ENCODE peak calls at places on chromosomes 11 and 22, in six cellular contexts. N is A549, Y is tibial nerve, V is GM12878, Z is ovary, W is transverse colon. U is an unnamed sample.
A peak's percentile ranks its signal among the peaks of the same experiment; 100 is the strongest.

GRCh38 chr11:36509265-36509664 is 807 bp downstream of the TRAF6 start:
- DNase-seq in N (no peak), Y (no peak), V (no peak), Z (no peak), W (no peak), U (no peak)

GRCh38 chr11:96263361-96263763 is 79.6 kb downstream of the MAML2 start:
- DNase-seq in N (peak; percentile 8), Y (no peak), V (no peak), Z (no peak), W (no peak), U (no peak)

GRCh38 chr22:30865656-30866055 is 102.9 kb downstream of the MORC2 start:
- DNase-seq in N (no peak), Y (no peak), V (no peak), Z (no peak), W (no peak), U (peak; percentile 22)

GRCh38 chr22:36365020-36365411 is 22.8 kb downstream of the MYH9 start:
- DNase-seq in N (peak; percentile 75), Y (no peak), V (no peak), Z (no peak), W (peak; percentile 75), U (no peak)

GRCh38 chr11:110490886-110491285 is 61.1 kb downstream of the FDX1 start:
- DNase-seq in N (peak; percentile 5), Y (peak; percentile 25), V (no peak), Z (no peak), W (no peak), U (no peak)

GRCh38 chr11:117997436-117998200 is 11.4 kb downstream of the IL10RA start:
- DNase-seq in N (no peak), Y (no peak), V (no peak), Z (no peak), W (no peak), U (no peak)

GRCh38 chr22:19843107-19843856 is 11.4 kb downstream of the GNB1L start:
- DNase-seq in N (no peak), Y (no peak), V (no peak), Z (no peak), W (no peak), U (no peak)

GRCh38 chr11:96326954-96327353 is 16.0 kb downstream of the MAML2 start:
- DNase-seq in N (no peak), Y (no peak), V (no peak), Z (no peak), W (no peak), U (no peak)

GRCh38 chr11:74839971-74840370 is 91.3 kb downstream of the RNF169 start:
- DNase-seq in N (no peak), Y (no peak), V (no peak), Z (no peak), W (no peak), U (no peak)

GRCh38 chr22:46142548-46143490 is 7.5 kb upstream of the PPARA start:
- DNase-seq in N (no peak), Y (no peak), V (no peak), Z (no peak), W (no peak), U (no peak)

GRCh38 chr11:113176971-113177370 is 137.4 kb upstream of the TTC12 start:
- DNase-seq in N (no peak), Y (no peak), V (no peak), Z (no peak), W (no peak), U (no peak)

GRCh38 chr11:89203814-89204213 is 26.1 kb downstream of the TYR start:
- DNase-seq in N (no peak), Y (no peak), V (no peak), Z (no peak), W (no peak), U (no peak)

GRCh38 chr22:19086944-19087343 is 35.3 kb downstream of the DGCR2 start:
- DNase-seq in N (no peak), Y (no peak), V (no peak), Z (no peak), W (no peak), U (no peak)

GRCh38 chr22:23673826-23674690 is 16.8 kb upstream of the RGL4 start:
- DNase-seq in N (no peak), Y (no peak), V (no peak), Z (no peak), W (no peak), U (no peak)

DNA sequence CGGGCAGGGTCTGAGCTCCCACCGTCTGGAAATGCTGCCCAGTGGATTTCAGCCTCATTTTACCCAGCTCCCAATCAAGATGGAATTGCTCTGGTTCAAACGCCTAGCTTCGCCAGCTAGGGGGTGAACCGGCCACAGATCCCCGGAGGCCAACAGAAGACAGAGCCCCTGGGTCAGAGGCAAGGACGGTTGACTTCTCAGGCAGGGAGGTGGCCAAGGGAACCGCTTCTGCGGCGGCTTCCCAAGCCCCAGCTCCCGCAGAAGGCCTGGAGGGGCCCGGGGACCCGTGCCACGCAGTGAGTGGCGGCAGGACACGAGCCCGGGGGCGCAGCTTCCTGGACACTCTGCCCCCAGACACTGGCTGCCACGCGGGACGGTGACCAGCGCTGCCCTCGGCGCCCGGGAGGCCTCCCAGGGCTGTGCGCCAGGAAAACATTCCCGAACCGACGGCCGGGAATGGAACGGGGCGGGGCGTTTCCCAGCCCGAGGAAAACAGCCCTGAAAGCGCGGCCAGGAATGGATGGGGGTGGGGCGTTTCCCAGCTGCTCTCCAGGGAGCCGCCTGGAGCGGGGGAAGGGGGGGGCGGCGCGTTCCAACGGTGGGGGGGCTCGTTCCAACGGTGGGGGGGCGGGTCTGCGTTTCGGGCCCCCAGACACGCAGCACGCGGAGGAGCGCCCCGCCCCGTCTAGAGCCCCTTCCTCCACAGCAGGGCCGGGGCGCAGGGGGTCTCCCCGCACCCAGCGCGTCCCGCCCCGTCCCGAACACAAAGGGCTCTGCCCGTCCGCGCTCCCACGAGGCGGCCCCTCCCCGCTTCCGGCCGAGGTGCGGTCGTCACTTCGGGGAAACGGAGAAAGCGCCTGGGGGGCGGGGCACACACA is 13.5 kb upstream of the B4GALNT4 start:
- DNase-seq in N (peak; percentile 84), Y (peak; percentile 93), V (peak; percentile 49), Z (peak; percentile 99), W (peak; percentile 95), U (peak; percentile 96)
- TF ChIP-seq EP300 in N (no peak), Y (no peak), V (no peak), Z (peak; percentile 96), W (peak; percentile 83), U (peak; percentile 46)

GRCh38 chr11:31779268-31779879 is 31.7 kb downstream of the PAX6 start:
- DNase-seq in N (no peak), Y (no peak), V (no peak), Z (no peak), W (no peak), U (no peak)

GRCh38 chr11:31784645-31785044 is 26.5 kb downstream of the PAX6 start:
- DNase-seq in N (no peak), Y (no peak), V (no peak), Z (no peak), W (no peak), U (no peak)

GRCh38 chr11:31783264-31783663 is 27.9 kb downstream of the PAX6 start:
- DNase-seq in N (no peak), Y (no peak), V (no peak), Z (no peak), W (no peak), U (no peak)

GRCh38 chr11:31782243-31782642 is 28.9 kb downstream of the PAX6 start:
- DNase-seq in N (no peak), Y (no peak), V (no peak), Z (no peak), W (no peak), U (no peak)

DNA sequence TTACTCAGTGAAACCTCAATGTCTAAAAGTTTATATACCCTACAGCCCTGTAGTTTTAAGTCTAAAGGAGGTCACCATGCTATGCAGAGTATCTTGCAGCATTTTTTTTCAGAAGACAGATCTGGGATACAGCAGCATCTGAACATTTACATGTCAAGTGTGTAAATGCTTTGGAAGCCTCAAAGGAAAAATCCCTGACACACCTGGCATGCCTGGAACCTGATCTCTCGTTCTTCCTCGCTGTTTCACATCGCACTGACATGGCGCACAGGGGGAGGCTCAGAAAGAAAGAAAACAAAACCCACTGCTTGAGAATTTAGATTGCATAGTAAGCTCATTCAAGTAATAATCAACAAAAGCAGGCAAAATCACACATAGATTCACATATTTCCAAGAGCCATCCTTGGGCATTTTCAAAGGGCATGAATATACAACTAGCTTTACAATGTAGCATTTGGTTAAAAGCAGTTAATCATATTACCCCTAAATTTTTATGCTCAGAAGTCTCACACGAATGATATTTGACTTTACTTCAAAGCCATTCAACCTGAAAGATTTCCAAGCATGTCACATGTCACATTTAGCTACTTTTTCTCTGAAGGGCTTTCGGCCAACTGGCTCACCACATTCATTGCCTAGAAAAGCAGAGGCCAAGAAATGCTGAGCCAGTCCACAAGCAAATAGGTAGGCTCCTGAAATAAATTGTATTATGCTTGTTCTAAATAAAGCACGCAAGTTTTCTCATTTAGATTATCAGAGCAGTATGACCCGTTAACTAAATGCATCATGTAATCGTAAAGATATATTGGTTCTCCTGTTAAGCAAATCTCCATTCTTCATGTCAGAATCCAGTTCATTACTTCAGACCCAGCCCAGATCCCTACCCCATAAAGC is 30.8 kb downstream of the PAX6 start:
- DNase-seq in N (no peak), Y (no peak), V (no peak), Z (no peak), W (no peak), U (no peak)
- TF ChIP-seq EP300 in N (no peak), Y (no peak), V (no peak), Z (no peak), W (no peak), U (no peak)

GRCh38 chr11:78749243-78749730 is 174.6 kb upstream of the NARS2 start:
- DNase-seq in N (no peak), Y (no peak), V (no peak), Z (no peak), W (no peak), U (no peak)
- TF ChIP-seq EP300 in N (no peak), Y (no peak), V (no peak), Z (no peak), W (no peak), U (no peak)

GRCh38 chr11:101915811-101916291 is 471 bp downstream of the ANGPTL5 start:
- DNase-seq in N (peak; percentile 22), Y (peak; percentile 67), V (no peak), Z (no peak), W (no peak), U (no peak)
- TF ChIP-seq EP300 in N (no peak), Y (no peak), V (no peak), Z (no peak), W (no peak), U (no peak)

GRCh38 chr11:130732476-130732875 is 183.8 kb downstream of the SNX19 start:
- DNase-seq in N (no peak), Y (no peak), V (no peak), Z (no peak), W (no peak), U (no peak)

GRCh38 chr11:130737866-130738431 is 178.3 kb downstream of the SNX19 start:
- DNase-seq in N (no peak), Y (no peak), V (no peak), Z (peak; percentile 16), W (no peak), U (no peak)

GRCh38 chr11:130738618-130739017 is 177.7 kb downstream of the SNX19 start:
- DNase-seq in N (no peak), Y (no peak), V (no peak), Z (no peak), W (no peak), U (no peak)

GRCh38 chr11:130740819-130741218 is 175.5 kb downstream of the SNX19 start:
- DNase-seq in N (no peak), Y (no peak), V (no peak), Z (no peak), W (no peak), U (no peak)

GRCh38 chr11:130737041-130737830 is 179.0 kb downstream of the SNX19 start:
- DNase-seq in N (no peak), Y (no peak), V (no peak), Z (no peak), W (no peak), U (no peak)
- TF ChIP-seq EP300 in N (no peak), Y (no peak), V (no peak), Z (no peak), W (no peak), U (no peak)